ENCODE peak calls at places on chromosomes 11 and 22, in four cellular contexts. T, A, D and N are unnamed samples.
A peak's percentile ranks its signal among the peaks of the same experiment; 100 is the strongest.

GRCh38 chr11:83521647-83522596 is 235.8 kb upstream of the CCDC90B start:
- DNase-seq in T (no peak), A (no peak), D (no peak), N (no peak)

GRCh38 chr11:84089072-84090057 is 803.2 kb upstream of the CCDC90B start:
- DNase-seq in A (no peak), D (no peak), T (no peak), N (no peak)

GRCh38 chr11:86288776-86289507 is 13.1 kb upstream of the HIKESHI start:
- DNase-seq in T (no peak), D (no peak), A (no peak), N (no peak)

GRCh38 chr11:122910775-122911174 is 28.2 kb downstream of the JHY start:
- DNase-seq in T (no peak), D (no peak), A (no peak), N (peak; percentile 20)

GRCh38 chr11:13337986-13338436 is 60.4 kb downstream of the BMAL1 start:
- DNase-seq in T (no peak), A (no peak), D (no peak), N (peak; percentile 79)

GRCh38 chr11:118314985-118315384 is 10.5 kb downstream of the CD3E start:
- DNase-seq in D (no peak), T (no peak), A (no peak), N (no peak)

GRCh38 chr11:3222941-3223905 is 4.6 kb upstream of the MRGPRG start:
- DNase-seq in D (peak; percentile 78), T (no peak), A (peak; percentile 32), N (no peak)

GRCh38 chr11:114970908-114971645 is 292.8 kb downstream of the NXPE2 start:
- DNase-seq in A (no peak), D (no peak), T (no peak), N (no peak)

GRCh38 chr22:23281406-23282088 is 101.2 kb downstream of the BCR start:
- DNase-seq in A (peak; percentile 91), T (peak; percentile 89), D (peak; percentile 94), N (peak; percentile 76)

GRCh38 chr22:44702479-44703219 is 645 bp downstream of the PRR5 start:
- DNase-seq in A (no peak), D (no peak), T (no peak), N (no peak)

GRCh38 chr22:48642550-48642949 is 1185.1 kb downstream of the BRD1 start:
- DNase-seq in A (no peak), D (no peak), T (peak; percentile 18), N (no peak)

GRCh38 chr11:105937331-105937730 is 84.7 kb downstream of the MSANTD4 start:
- DNase-seq in T (no peak), A (no peak), D (no peak), N (peak; percentile 72)

GRCh38 chr11:18171377-18172000 is 1.1 kb upstream of the MRGPRX4 start:
- DNase-seq in T (no peak), A (peak; percentile 41), D (no peak), N (no peak)

GRCh38 chr11:3831378-3832239 is 9.2 kb downstream of the RHOG start:
- DNase-seq in D (no peak), A (peak; percentile 69), T (peak; percentile 69), N (no peak)

GRCh38 chr11:19769820-19770219 is 57.2 kb downstream of the NAV2 start:
- DNase-seq in T (no peak), D (no peak), A (no peak), N (peak; percentile 85)

GRCh38 chr11:78069465-78069864 is 5.8 kb downstream of the THRSP start:
- DNase-seq in A (no peak), D (no peak), T (no peak), N (no peak)

GRCh38 chr11:69630009-69630870 is 10.7 kb upstream of the CCND1 start:
- DNase-seq in D (no peak), T (no peak), A (no peak), N (no peak)

GRCh38 chr11:45025716-45026492 is 75.2 kb upstream of the TP53I11 start:
- DNase-seq in T (peak; percentile 82), A (peak; percentile 79), D (no peak), N (no peak)

GRCh38 chr11:73989156-73989555 is 6.5 kb upstream of the UCP2 start:
- DNase-seq in T (no peak), A (no peak), D (no peak), N (no peak)

GRCh38 chr11:2511421-2512369 is 66.9 kb downstream of the KCNQ1 start:
- DNase-seq in A (peak; percentile 65), T (peak; percentile 63), D (peak; percentile 78), N (no peak)

GRCh38 chr11:117186431-117186761 is 7.9 kb downstream of the SIDT2 start:
- DNase-seq in T (no peak), D (no peak), A (no peak), N (no peak)